ENCODE peak calls at places on chromosomes 5 and 9, in five cellular contexts. H is activated T-helper 1 cell treated with Interleukin-2 at 50 U/mL for 16 hours, R is Calu3, E is dermis blood vessel endothelial cell, K is IMR-90. B is an unnamed sample.

GRCh38 chr5:171261361-171261760 is 47.7 kb upstream of the TLX3 start:
- DNase-seq in K (no peak), R (no peak), H (no peak), E (peak), B (no peak)

GRCh38 chr5:14105717-14106435 is 37.3 kb upstream of the TRIO start:
- DNase-seq in R (peak), K (peak), E (peak), H (no peak), B (no peak)

GRCh38 chr5:129506092-129506491 is 46.0 kb downstream of the ADAMTS19 start:
- DNase-seq in H (no peak), K (peak), E (no peak), R (no peak), B (no peak)

GRCh38 chr5:10331341-10331796 is 22.1 kb upstream of the MARCHF6 start:
- DNase-seq in E (no peak), K (peak), H (no peak), R (no peak), B (no peak)

GRCh38 chr5:140261403-140262171 is 41.3 kb downstream of the PFDN1 start:
- DNase-seq in R (peak), E (peak), H (peak), K (peak), B (no peak)

GRCh38 chr5:120463991-120464626 is at the start of gene PRR16:
- DNase-seq in H (no peak), E (peak), K (peak), R (peak), B (no peak)

GRCh38 chr5:87081511-87082372 is 185.9 kb upstream of the RASA1 start:
- DNase-seq in E (peak), H (no peak), K (no peak), R (no peak), B (no peak)

GRCh38 chr5:179484761-179485160 is 65.6 kb upstream of the RUFY1 start:
- DNase-seq in E (no peak), K (no peak), H (no peak), R (no peak), B (no peak)

GRCh38 chr5:62331921-62332320 is 25.9 kb downstream of the KIF2A start:
- DNase-seq in H (no peak), E (no peak), R (no peak), K (no peak), B (no peak)

GRCh38 chr9:118659011-118659410 is 710.2 kb downstream of the BRINP1 start:
- DNase-seq in H (no peak), R (no peak), E (no peak), K (no peak), B (no peak)

GRCh38 chr5:161535762-161536161 is 10.8 kb downstream of the GABRB2 start:
- DNase-seq in R (no peak), H (no peak), E (no peak), K (no peak), B (no peak)

GRCh38 chr5:84437673-84438315 is 53.1 kb upstream of the EDIL3 start:
- DNase-seq in E (peak), R (peak), H (no peak), K (peak), B (no peak)

GRCh38 chr5:176491901-176492300 is 43.7 kb downstream of the FAF2 start:
- DNase-seq in E (no peak), H (no peak), R (no peak), K (no peak), B (no peak)

GRCh38 chr5:9820696-9821449 is 190.7 kb upstream of the TAS2R1 start:
- DNase-seq in H (no peak), R (no peak), E (no peak), K (peak), B (no peak)

GRCh38 chr5:9789818-9790217 is 159.7 kb upstream of the TAS2R1 start:
- DNase-seq in R (no peak), H (no peak), E (no peak), K (no peak), B (no peak)

GRCh38 chr5:122126711-122127385 is 2.5 kb upstream of the ZNF474 start:
- DNase-seq in E (no peak), R (no peak), H (no peak), K (peak), B (no peak)

B was measured in T-helper 17 cell.